ENCODE peak calls at places on chromosome 14, in five cellular contexts. One of them, this sample, is unnamed.

GRCh38 chr14:45649051-45649450 is 396.0 kb upstream of the MIS18BP1 start:
- DNase-seq in HFFc6: no peak
- DNase-seq in retina: no peak
- DNase-seq in progenitor cell of endocrine pancreas: no peak
- DNase-seq in ovary: no peak
- DNase-seq in this sample: no peak

GRCh38 chr14:30362369-30363218 is 196.4 kb upstream of the G2E3 start:
- DNase-seq in HFFc6: no peak
- DNase-seq in retina: peak
- DNase-seq in progenitor cell of endocrine pancreas: no peak
- DNase-seq in ovary: no peak
- DNase-seq in this sample: no peak

GRCh38 chr14:104980601-104981531 is 2.7 kb upstream of the AHNAK2 start:
- DNase-seq in retina: no peak
- DNase-seq in ovary: peak
- DNase-seq in progenitor cell of endocrine pancreas: no peak
- DNase-seq in HFFc6: no peak
- DNase-seq in this sample: no peak

GRCh38 chr14:67343601-67344230 is 15.9 kb downstream of the ATP6V1D start:
- DNase-seq in HFFc6: no peak
- DNase-seq in retina: no peak
- DNase-seq in progenitor cell of endocrine pancreas: no peak
- DNase-seq in ovary: no peak
- DNase-seq in this sample: no peak

GRCh38 chr14:34257505-34257904 is 204.5 kb downstream of the SPTSSA start:
- DNase-seq in retina: no peak
- DNase-seq in HFFc6: no peak
- DNase-seq in progenitor cell of endocrine pancreas: no peak
- DNase-seq in ovary: no peak
- DNase-seq in this sample: no peak

GRCh38 chr14:32370720-32371119 is 41.6 kb downstream of the AKAP6 start:
- DNase-seq in HFFc6: peak
- DNase-seq in ovary: no peak
- DNase-seq in retina: no peak
- DNase-seq in progenitor cell of endocrine pancreas: no peak
- DNase-seq in this sample: no peak

GRCh38 chr14:90397401-90398314 is 829 bp downstream of the CALM1 start:
- DNase-seq in ovary: peak
- DNase-seq in HFFc6: peak
- DNase-seq in progenitor cell of endocrine pancreas: peak
- DNase-seq in retina: peak
- DNase-seq in this sample: peak

GRCh38 chr14:23640524-23641141 is 4.5 kb downstream of the DHRS2 start:
- DNase-seq in retina: peak
- DNase-seq in progenitor cell of endocrine pancreas: no peak
- DNase-seq in HFFc6: peak
- DNase-seq in ovary: peak
- DNase-seq in this sample: peak

GRCh38 chr14:81206115-81206514 is 14.6 kb downstream of the GTF2A1 start:
- DNase-seq in ovary: no peak
- DNase-seq in retina: no peak
- DNase-seq in HFFc6: no peak
- DNase-seq in progenitor cell of endocrine pancreas: no peak
- DNase-seq in this sample: no peak

GRCh38 chr14:63493246-63493645 is 49.9 kb downstream of the PPP2R5E start:
- DNase-seq in retina: peak
- DNase-seq in ovary: no peak
- DNase-seq in HFFc6: peak
- DNase-seq in progenitor cell of endocrine pancreas: no peak
- DNase-seq in this sample: peak